ENCODE peak calls at places on chromosomes 7 and 10, in four cellular contexts. V is H9; P is uterus; A is CD8-positive, alpha-beta T cell. F is an unnamed sample.

GRCh38 chr10:53122265-53122664 is 349.7 kb upstream of the MBL2 start:
- DNase-seq in P (no peak), A (no peak), V (no peak), F (no peak)

GRCh38 chr7:20185988-20186387 is 31.2 kb downstream of the MACC1 start:
- DNase-seq in V (no peak), P (no peak), A (no peak), F (no peak)

GRCh38 chr7:20330176-20330796 is 414 bp upstream of the ITGB8 start:
- DNase-seq in P (peak), V (peak), A (peak), F (peak)

GRCh38 chr10:80270887-80271286 is 18.6 kb downstream of the MAT1A start:
- DNase-seq in V (no peak), A (no peak), P (no peak), F (no peak)

GRCh38 chr7:85475476-85475875 is 288.6 kb upstream of the SEMA3D start:
- DNase-seq in A (no peak), V (no peak), P (no peak), F (no peak)

GRCh38 chr7:70042533-70042932 is 444.3 kb downstream of the AUTS2 start:
- DNase-seq in V (no peak), P (no peak), A (no peak), F (no peak)

GRCh38 chr7:158415316-158415715 is 172.3 kb downstream of the PTPRN2 start:
- DNase-seq in A (no peak), V (no peak), P (no peak), F (no peak)

GRCh38 chr10:134743-135600 is at the start of gene ZMYND11:
- DNase-seq in A (peak), V (peak), P (peak), F (no peak)

GRCh38 chr10:118522791-118523498 is 72.5 kb downstream of the PRLHR start:
- DNase-seq in V (no peak), P (no peak), A (no peak), F (peak)

GRCh38 chr7:101877882-101878591 is 60.6 kb downstream of the CUX1 start:
- DNase-seq in V (no peak), A (no peak), P (no peak), F (no peak)

GRCh38 chr7:7662527-7662926 is 22.0 kb downstream of the UMAD1 start:
- DNase-seq in P (no peak), A (no peak), V (peak), F (no peak)

GRCh38 chr10:60281331-60281730 is 108.3 kb downstream of the ANK3 start:
- DNase-seq in A (no peak), P (no peak), V (no peak), F (no peak)

GRCh38 chr10:118692911-118693310 is 61.9 kb downstream of the CACUL1 start:
- DNase-seq in A (no peak), P (no peak), V (no peak), F (no peak)

GRCh38 chr7:143216151-143216550 is 5.7 kb upstream of the TAS2R40 start:
- DNase-seq in V (no peak), P (no peak), A (no peak), F (no peak)

GRCh38 chr7:18829518-18830252 is 287.8 kb downstream of the TWIST1 start:
- DNase-seq in V (no peak), A (no peak), P (no peak), F (no peak)

GRCh38 chr10:79361721-79362397 is 14.6 kb downstream of the PPIF start:
- DNase-seq in V (no peak), A (no peak), P (no peak), F (no peak)

GRCh38 chr10:73874267-73875138 is at the start of gene CAMK2G:
- DNase-seq in V (peak), A (peak), P (peak), F (peak)

GRCh38 chr10:79054203-79055099 is 14.3 kb upstream of the ZMIZ1 start:
- DNase-seq in V (no peak), A (no peak), P (peak), F (no peak)

GRCh38 chr7:18262054-18262453 is 233.5 kb upstream of the HDAC9 start:
- DNase-seq in P (no peak), A (no peak), V (no peak), F (no peak)

GRCh38 chr10:126063353-126063791 is 167.0 kb downstream of the FANK1 start:
- DNase-seq in V (no peak), A (no peak), P (no peak), F (no peak)

GRCh38 chr10:44195120-44196007 is 189.5 kb downstream of the CXCL12 start:
- DNase-seq in P (peak), V (no peak), A (no peak), F (peak)

GRCh38 chr7:25854059-25854458 is 297.9 kb upstream of the NFE2L3 start:
- DNase-seq in V (no peak), P (no peak), A (no peak), F (no peak)

GRCh38 chr10:124740374-124741280 is 3.6 kb downstream of the FAM53B start:
- DNase-seq in A (no peak), V (no peak), P (peak), F (peak)

GRCh38 chr10:11874568-11875182 is 51.5 kb downstream of the PROSER2 start:
- DNase-seq in P (peak), A (peak), V (peak), F (peak)

GRCh38 chr7:123823898-123824753 is 20.8 kb upstream of the HYAL4 start:
- DNase-seq in P (no peak), V (no peak), A (no peak), F (no peak)

GRCh38 chr10:3786295-3786981 is 1.4 kb upstream of the KLF6 start:
- DNase-seq in P (no peak), A (no peak), V (peak), F (no peak)

GRCh38 chr7:86818903-86819302 is 175.2 kb downstream of the GRM3 start:
- DNase-seq in V (no peak), A (no peak), P (no peak), F (no peak)

GRCh38 chr10:118308664-118309063 is 33.5 kb downstream of the FAM204A start:
- DNase-seq in V (peak), A (no peak), P (no peak), F (no peak)

GRCh38 chr7:22005151-22005550 is 59.5 kb upstream of the CDCA7L start:
- DNase-seq in A (no peak), V (no peak), P (no peak), F (no peak)

DNA sequence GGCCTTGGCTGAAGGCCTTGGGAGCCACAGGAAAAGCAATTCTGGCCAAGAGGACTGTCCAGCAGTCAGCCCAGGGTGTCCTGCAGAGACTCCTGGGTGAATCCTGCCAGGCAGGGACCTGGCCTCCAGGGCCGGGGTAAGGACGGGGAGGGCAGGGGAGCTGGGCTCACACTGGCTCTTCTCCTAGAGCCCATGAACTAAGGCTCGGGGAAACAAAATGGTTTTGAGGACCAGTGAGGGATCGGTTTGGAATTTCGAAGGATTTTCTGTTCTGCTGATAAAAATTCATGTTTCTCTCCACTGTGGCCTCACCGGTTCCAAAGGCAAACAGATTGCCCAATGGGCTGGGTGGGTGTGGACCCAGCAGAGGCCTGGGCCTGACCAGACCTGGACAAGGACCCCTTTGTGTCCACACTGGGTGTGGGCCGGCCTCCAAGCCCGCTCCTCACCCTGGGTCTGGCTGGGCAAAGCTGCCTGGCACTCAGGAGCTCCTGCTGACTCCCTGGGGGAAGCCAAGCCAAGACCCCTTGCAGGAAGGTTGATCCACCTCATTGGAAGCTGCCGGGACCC is 27.3 kb downstream of the FAM20C start:
- DNase-seq in A (no peak), V (no peak), P (no peak), F (peak)
- H3K27ac ChIP-seq in A (no peak), V (no peak), P (no peak), F (no peak)

DNA sequence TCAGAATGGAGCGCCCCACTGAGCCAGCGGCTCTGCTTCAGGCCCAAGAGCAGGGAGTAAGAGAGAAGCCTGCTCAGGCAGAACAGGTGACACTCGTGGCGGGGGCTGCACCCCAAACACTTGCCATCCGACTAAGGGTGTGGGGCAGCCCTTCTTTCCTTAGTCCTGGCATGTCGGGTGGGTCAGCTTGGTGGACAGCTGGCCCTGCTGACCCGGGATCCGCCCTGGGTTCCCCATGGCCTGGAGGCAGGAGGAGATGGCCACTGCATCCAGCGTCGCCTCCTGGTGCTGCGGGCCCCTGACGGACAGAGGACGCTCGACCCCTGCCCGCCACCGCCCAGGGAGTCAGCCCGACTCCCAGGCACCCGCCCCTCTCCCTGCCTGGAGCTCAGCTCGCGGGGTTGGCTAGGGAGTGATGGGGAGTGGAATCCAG is 1.2 kb upstream of the PAOX start:
- DNase-seq in A (no peak), P (peak), V (no peak), F (no peak)
- H3K27ac ChIP-seq in A (no peak), P (peak), V (no peak), F (peak)

DNA sequence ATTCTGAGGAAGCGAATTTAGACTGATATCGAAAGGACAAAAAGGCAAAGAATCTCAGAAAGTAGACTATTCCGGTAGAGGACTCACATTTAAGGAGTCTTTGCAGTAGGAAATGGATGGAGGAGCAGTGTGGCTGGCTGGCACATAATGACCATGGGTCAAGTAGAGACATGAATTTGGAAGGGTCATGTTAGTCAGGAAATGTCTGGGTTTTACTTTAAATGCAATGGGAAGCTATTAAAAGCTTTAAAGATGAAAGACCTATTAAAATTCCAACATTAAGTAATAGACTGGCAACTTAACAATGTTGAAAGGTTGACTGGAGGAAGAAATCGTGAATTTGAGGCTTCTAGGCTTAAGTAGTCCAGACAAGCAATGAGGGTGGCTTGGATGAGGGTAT is 90.0 kb upstream of the SEMA3C start:
- DNase-seq in V (no peak), P (no peak), A (no peak), F (no peak)
- H3K27ac ChIP-seq in V (no peak), P (no peak), A (no peak), F (no peak)

DNA sequence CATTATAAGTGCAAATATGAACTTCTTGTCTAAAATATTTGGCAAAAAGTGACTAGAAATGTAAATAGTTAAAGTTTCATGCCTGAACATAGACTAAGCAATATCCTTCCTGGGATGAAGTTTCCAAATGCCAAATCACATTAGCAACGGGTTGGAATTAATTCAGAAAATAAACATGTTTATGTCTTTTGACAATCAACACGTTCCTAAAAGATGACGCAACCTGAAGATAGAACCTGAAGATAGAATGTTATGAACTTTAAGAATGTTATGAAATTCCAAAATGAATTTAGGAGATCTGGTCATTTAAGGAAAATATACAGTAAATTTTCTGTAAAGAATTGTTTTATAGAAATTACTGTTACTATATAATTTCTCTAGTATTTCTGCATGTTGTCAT is 9.2 kb downstream of the LAMB4 start:
- DNase-seq in A (no peak), P (no peak), V (no peak), F (no peak)
- H3K27ac ChIP-seq in A (no peak), P (no peak), V (no peak), F (no peak)

GRCh38 chr7:44491229-44491628 is 771 bp upstream of the NUDCD3 start:
- DNase-seq in A (no peak), P (no peak), V (no peak), F (no peak)
- H3K27ac ChIP-seq in A (peak), P (peak), V (peak), F (peak)

GRCh38 chr10:13271552-13272163 is 28.2 kb downstream of the PHYH start:
- DNase-seq in V (peak), P (peak), A (peak), F (no peak)
- H3K27ac ChIP-seq in V (no peak), P (peak), A (no peak), F (no peak)

GRCh38 chr10:103668351-103669242 is 175.1 kb downstream of the NEURL1 start:
- DNase-seq in A (no peak), V (no peak), P (peak), F (peak)

GRCh38 chr10:103666109-103666508 is 172.6 kb downstream of the NEURL1 start:
- DNase-seq in P (no peak), V (peak), A (no peak), F (no peak)

GRCh38 chr10:103665439-103665838 is 171.9 kb downstream of the NEURL1 start:
- DNase-seq in A (no peak), P (no peak), V (no peak), F (no peak)

GRCh38 chr10:103667390-103667789 is 173.9 kb downstream of the NEURL1 start:
- DNase-seq in A (no peak), V (peak), P (peak), F (no peak)

DNA sequence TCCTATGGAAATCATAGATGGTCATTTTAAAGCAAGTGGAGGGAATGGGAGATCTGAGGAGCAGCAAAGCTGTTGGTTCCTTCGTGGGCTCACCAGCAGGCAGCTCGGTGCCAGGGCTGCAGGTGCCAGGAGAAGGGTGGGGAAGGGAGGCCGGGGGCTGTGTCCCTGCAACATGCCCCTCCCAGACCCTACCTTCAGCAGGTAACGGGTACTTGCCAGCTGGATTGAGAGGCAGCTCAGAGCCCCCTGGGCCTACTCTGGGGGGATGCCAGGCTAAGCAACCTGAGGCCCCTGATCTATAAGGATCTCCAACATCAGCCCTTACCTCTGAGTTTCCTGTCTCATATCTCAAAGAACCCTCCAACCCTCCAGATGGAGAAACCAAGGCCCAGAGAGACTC is 173.2 kb downstream of the NEURL1 start:
- DNase-seq in A (no peak), P (no peak), V (no peak), F (no peak)
- H3K27ac ChIP-seq in A (no peak), P (peak), V (no peak), F (peak)

GRCh38 chr10:29140991-29141390 is 147.9 kb upstream of the LYZL1 start:
- DNase-seq in V (no peak), P (no peak), A (no peak), F (no peak)
- H3K27ac ChIP-seq in V (no peak), P (no peak), A (no peak), F (no peak)

DNA sequence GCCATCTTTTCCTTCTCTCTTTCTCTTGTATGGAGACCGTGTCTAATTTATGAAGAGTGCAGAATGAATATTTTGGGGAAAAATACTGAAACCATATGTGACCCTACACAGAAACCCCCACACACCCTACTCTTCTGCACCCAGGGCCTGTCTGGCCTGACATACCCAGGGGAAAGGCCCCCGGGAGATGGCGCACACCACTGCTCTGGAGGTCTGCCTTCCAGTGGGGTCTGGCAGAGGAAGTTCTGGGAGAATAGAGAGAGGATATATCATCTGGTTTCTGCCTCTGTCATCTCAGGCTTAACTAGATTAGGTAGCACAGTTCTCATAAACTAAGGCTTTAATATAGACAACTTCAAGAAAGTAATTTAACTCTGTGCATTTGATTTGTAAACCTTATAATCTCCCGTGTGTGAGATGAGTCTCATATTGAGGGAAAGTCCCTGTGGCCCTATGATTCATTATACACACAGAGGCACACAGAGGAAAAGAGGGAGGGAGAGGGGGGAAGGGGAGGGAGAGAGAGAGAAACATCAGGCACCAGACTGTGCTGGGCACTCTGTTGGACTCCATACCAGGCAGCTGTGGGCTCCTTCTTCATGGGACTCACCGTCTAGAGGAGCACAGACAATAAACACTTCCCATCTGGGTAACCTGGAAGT is 123.3 kb downstream of the AOAH start:
- DNase-seq in V (no peak), A (no peak), P (no peak), F (no peak)
- H3K27ac ChIP-seq in V (no peak), A (no peak), P (no peak), F (no peak)